ENCODE peak calls at places on chromosomes 11 and 22, in eight cellular contexts. One of them, this sample, is unnamed.
A peak's percentile ranks its signal among the peaks of the same experiment; 100 is the strongest.

GRCh38 chr11:73729594-73730206 is 31.2 kb downstream of the RAB6A start:
- DNase-seq in CD8-positive, alpha-beta T cell: no peak
- DNase-seq in Panc1: no peak
- DNase-seq in transverse colon: no peak
- DNase-seq in SJSA1: no peak
- DNase-seq in A549: peak; percentile 36
- DNase-seq in SK-N-SH: peak; percentile 40
- DNase-seq in esophagus squamous epithelium: no peak
- DNase-seq in this sample: no peak

GRCh38 chr11:88434333-88434976 is 96.9 kb upstream of the CTSC start:
- DNase-seq in CD8-positive, alpha-beta T cell: no peak
- DNase-seq in Panc1: no peak
- DNase-seq in transverse colon: no peak
- DNase-seq in SJSA1: no peak
- DNase-seq in A549: peak; percentile 12
- DNase-seq in SK-N-SH: no peak
- DNase-seq in esophagus squamous epithelium: no peak
- DNase-seq in this sample: no peak

GRCh38 chr22:35381424-35381772 is 502 bp downstream of the HMOX1 start:
- DNase-seq in CD8-positive, alpha-beta T cell: no peak
- DNase-seq in Panc1: no peak
- DNase-seq in transverse colon: no peak
- DNase-seq in SJSA1: no peak
- DNase-seq in A549: no peak
- DNase-seq in SK-N-SH: peak; percentile 40
- DNase-seq in esophagus squamous epithelium: no peak
- DNase-seq in this sample: no peak

GRCh38 chr22:24185001-24185500 is 3.8 kb downstream of the SUSD2 start:
- DNase-seq in CD8-positive, alpha-beta T cell: no peak
- DNase-seq in Panc1: no peak
- DNase-seq in transverse colon: no peak
- DNase-seq in SJSA1: no peak
- DNase-seq in A549: no peak
- DNase-seq in SK-N-SH: peak; percentile 20
- DNase-seq in esophagus squamous epithelium: no peak
- DNase-seq in this sample: no peak

GRCh38 chr11:120547871-120548681 is 36.5 kb downstream of the GRIK4 start:
- DNase-seq in CD8-positive, alpha-beta T cell: no peak
- DNase-seq in Panc1: no peak
- DNase-seq in transverse colon: peak; percentile 46
- DNase-seq in SJSA1: peak; percentile 56
- DNase-seq in A549: peak; percentile 44
- DNase-seq in SK-N-SH: peak; percentile 90
- DNase-seq in esophagus squamous epithelium: no peak
- DNase-seq in this sample: peak; percentile 85

GRCh38 chr11:73734996-73735395 is 25.9 kb downstream of the RAB6A start:
- DNase-seq in CD8-positive, alpha-beta T cell: no peak
- DNase-seq in Panc1: no peak
- DNase-seq in transverse colon: no peak
- DNase-seq in SJSA1: no peak
- DNase-seq in A549: no peak
- DNase-seq in SK-N-SH: no peak
- DNase-seq in esophagus squamous epithelium: no peak
- DNase-seq in this sample: no peak

GRCh38 chr11:65310756-65311155 is 3.9 kb upstream of the CDC42EP2 start:
- DNase-seq in CD8-positive, alpha-beta T cell: no peak
- DNase-seq in Panc1: no peak
- DNase-seq in transverse colon: no peak
- DNase-seq in SJSA1: no peak
- DNase-seq in A549: no peak
- DNase-seq in SK-N-SH: no peak
- DNase-seq in esophagus squamous epithelium: no peak
- DNase-seq in this sample: no peak

GRCh38 chr11:95308512-95309035 is 77.6 kb upstream of the SESN3 start:
- DNase-seq in CD8-positive, alpha-beta T cell: no peak
- DNase-seq in Panc1: no peak
- DNase-seq in transverse colon: no peak
- DNase-seq in SJSA1: no peak
- DNase-seq in A549: no peak
- DNase-seq in SK-N-SH: no peak
- DNase-seq in esophagus squamous epithelium: no peak
- DNase-seq in this sample: no peak

GRCh38 chr22:28438183-28438778 is 241.4 kb downstream of the TTC28 start:
- DNase-seq in CD8-positive, alpha-beta T cell: no peak
- DNase-seq in Panc1: no peak
- DNase-seq in transverse colon: no peak
- DNase-seq in SJSA1: no peak
- DNase-seq in A549: no peak
- DNase-seq in SK-N-SH: no peak
- DNase-seq in esophagus squamous epithelium: no peak
- DNase-seq in this sample: no peak

GRCh38 chr11:50088231-50088630 is 55.6 kb downstream of the OR4C45 start:
- DNase-seq in CD8-positive, alpha-beta T cell: no peak
- DNase-seq in Panc1: no peak
- DNase-seq in transverse colon: no peak
- DNase-seq in SJSA1: no peak
- DNase-seq in A549: no peak
- DNase-seq in SK-N-SH: no peak
- DNase-seq in esophagus squamous epithelium: no peak
- DNase-seq in this sample: no peak

GRCh38 chr11:124075841-124076571 is 34.9 kb upstream of the OR10G7 start:
- DNase-seq in CD8-positive, alpha-beta T cell: no peak
- DNase-seq in Panc1: no peak
- DNase-seq in transverse colon: peak; percentile 61
- DNase-seq in SJSA1: peak; percentile 79
- DNase-seq in A549: peak; percentile 3
- DNase-seq in SK-N-SH: peak; percentile 75
- DNase-seq in esophagus squamous epithelium: no peak
- DNase-seq in this sample: no peak

GRCh38 chr11:2818503-2818902 is 67.1 kb downstream of the CDKN1C start:
- DNase-seq in CD8-positive, alpha-beta T cell: no peak
- DNase-seq in Panc1: no peak
- DNase-seq in transverse colon: no peak
- DNase-seq in SJSA1: no peak
- DNase-seq in A549: no peak
- DNase-seq in SK-N-SH: no peak
- DNase-seq in esophagus squamous epithelium: no peak
- DNase-seq in this sample: no peak

GRCh38 chr11:23313001-23313400 is 452.7 kb upstream of the CCDC179 start:
- DNase-seq in CD8-positive, alpha-beta T cell: no peak
- DNase-seq in Panc1: no peak
- DNase-seq in transverse colon: no peak
- DNase-seq in SJSA1: no peak
- DNase-seq in A549: no peak
- DNase-seq in SK-N-SH: no peak
- DNase-seq in esophagus squamous epithelium: no peak
- DNase-seq in this sample: no peak

GRCh38 chr11:102994101-102994500 is 38.6 kb upstream of the MMP13 start:
- DNase-seq in CD8-positive, alpha-beta T cell: no peak
- DNase-seq in Panc1: no peak
- DNase-seq in transverse colon: no peak
- DNase-seq in SJSA1: no peak
- DNase-seq in A549: no peak
- DNase-seq in SK-N-SH: no peak
- DNase-seq in esophagus squamous epithelium: no peak
- DNase-seq in this sample: no peak

GRCh38 chr11:9675691-9676090 is 11.8 kb downstream of the SWAP70 start:
- DNase-seq in CD8-positive, alpha-beta T cell: no peak
- DNase-seq in Panc1: no peak
- DNase-seq in transverse colon: no peak
- DNase-seq in SJSA1: no peak
- DNase-seq in A549: no peak
- DNase-seq in SK-N-SH: no peak
- DNase-seq in esophagus squamous epithelium: no peak
- DNase-seq in this sample: no peak

GRCh38 chr11:12433571-12434061 is 56.2 kb downstream of the PARVA start:
- DNase-seq in CD8-positive, alpha-beta T cell: no peak
- DNase-seq in Panc1: no peak
- DNase-seq in transverse colon: peak; percentile 26
- DNase-seq in SJSA1: peak; percentile 58
- DNase-seq in A549: no peak
- DNase-seq in SK-N-SH: peak; percentile 39
- DNase-seq in esophagus squamous epithelium: no peak
- DNase-seq in this sample: peak; percentile 81

GRCh38 chr11:12430912-12431311 is 53.5 kb downstream of the PARVA start:
- DNase-seq in CD8-positive, alpha-beta T cell: no peak
- DNase-seq in Panc1: no peak
- DNase-seq in transverse colon: peak; percentile 74
- DNase-seq in SJSA1: no peak
- DNase-seq in A549: peak; percentile 29
- DNase-seq in SK-N-SH: no peak
- DNase-seq in esophagus squamous epithelium: no peak
- DNase-seq in this sample: peak; percentile 51

GRCh38 chr11:12432507-12432906 is 55.1 kb downstream of the PARVA start:
- DNase-seq in CD8-positive, alpha-beta T cell: no peak
- DNase-seq in Panc1: no peak
- DNase-seq in transverse colon: no peak
- DNase-seq in SJSA1: no peak
- DNase-seq in A549: no peak
- DNase-seq in SK-N-SH: no peak
- DNase-seq in esophagus squamous epithelium: no peak
- DNase-seq in this sample: no peak

GRCh38 chr11:12429155-12429554 is 51.8 kb downstream of the PARVA start:
- DNase-seq in CD8-positive, alpha-beta T cell: no peak
- DNase-seq in Panc1: no peak
- DNase-seq in transverse colon: no peak
- DNase-seq in SJSA1: no peak
- DNase-seq in A549: no peak
- DNase-seq in SK-N-SH: no peak
- DNase-seq in esophagus squamous epithelium: no peak
- DNase-seq in this sample: no peak

DNA sequence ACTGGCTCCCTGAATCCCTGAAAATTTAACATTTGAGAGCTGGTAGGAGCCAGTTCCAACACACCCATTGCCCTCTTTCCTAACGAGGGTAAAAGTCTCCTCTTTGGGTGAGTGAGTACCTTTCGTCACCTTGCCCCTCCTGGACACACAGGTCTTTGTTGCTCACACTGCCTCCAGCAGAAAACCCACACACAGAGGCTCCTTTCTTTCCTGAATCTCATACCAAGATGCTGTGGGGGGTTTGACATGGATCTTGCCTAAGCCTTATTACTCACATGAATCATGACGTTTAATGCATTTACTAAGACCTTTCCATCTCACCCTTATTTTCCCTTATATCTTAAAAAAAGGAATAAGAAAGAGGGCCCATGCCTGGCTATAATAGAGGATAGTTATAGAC is 53.0 kb downstream of the PARVA start:
- DNase-seq in CD8-positive, alpha-beta T cell: no peak
- DNase-seq in Panc1: no peak
- DNase-seq in transverse colon: no peak
- DNase-seq in SJSA1: no peak
- DNase-seq in A549: no peak
- DNase-seq in SK-N-SH: no peak
- DNase-seq in esophagus squamous epithelium: no peak
- DNase-seq in this sample: no peak
- H3K4me1 ChIP-seq in CD8-positive, alpha-beta T cell: no peaks in the 10 kb centered on the region
- H3K4me1 ChIP-seq in Panc1: no peaks in the 10 kb centered on the region
- H3K4me1 ChIP-seq in transverse colon: peaks cover 25% of the 10 kb centered on the region
- H3K4me1 ChIP-seq in SJSA1: peaks cover 51% of the 10 kb centered on the region
- H3K4me1 ChIP-seq in A549: peaks cover 24% of the 10 kb centered on the region
- H3K4me1 ChIP-seq in SK-N-SH: peaks cover 24% of the 10 kb centered on the region
- H3K4me1 ChIP-seq in esophagus squamous epithelium: peaks cover 27% of the 10 kb centered on the region
- H3K4me1 ChIP-seq in this sample: peaks cover 26% of the 10 kb centered on the region

GRCh38 chr22:49015993-49016908 is 811.4 kb downstream of the BRD1 start:
- DNase-seq in CD8-positive, alpha-beta T cell: no peak
- DNase-seq in Panc1: no peak
- DNase-seq in transverse colon: no peak
- DNase-seq in SJSA1: peak; percentile 28
- DNase-seq in A549: no peak
- DNase-seq in SK-N-SH: peak; percentile 34
- DNase-seq in esophagus squamous epithelium: no peak
- DNase-seq in this sample: peak; percentile 65
- H3K9me3 ChIP-seq in CD8-positive, alpha-beta T cell: no peaks in the 10 kb centered on the region
- H3K9me3 ChIP-seq in Panc1: no peaks in the 10 kb centered on the region
- H3K9me3 ChIP-seq in transverse colon: no peaks in the 10 kb centered on the region
- H3K9me3 ChIP-seq in SJSA1: peaks cover 2% of the 10 kb centered on the region
- H3K9me3 ChIP-seq in A549: no peaks in the 10 kb centered on the region
- H3K9me3 ChIP-seq in SK-N-SH: no peaks in the 10 kb centered on the region
- H3K9me3 ChIP-seq in esophagus squamous epithelium: no peaks in the 10 kb centered on the region
- H3K9me3 ChIP-seq in this sample: no peaks in the 10 kb centered on the region

GRCh38 chr11:12529041-12529440 is 145.2 kb upstream of the TEAD1 start:
- DNase-seq in CD8-positive, alpha-beta T cell: no peak
- DNase-seq in Panc1: no peak
- DNase-seq in transverse colon: no peak
- DNase-seq in SJSA1: no peak
- DNase-seq in A549: no peak
- DNase-seq in SK-N-SH: no peak
- DNase-seq in esophagus squamous epithelium: no peak
- DNase-seq in this sample: no peak

GRCh38 chr11:12524865-12525264 is 147.5 kb downstream of the PARVA start:
- DNase-seq in CD8-positive, alpha-beta T cell: no peak
- DNase-seq in Panc1: no peak
- DNase-seq in transverse colon: no peak
- DNase-seq in SJSA1: no peak
- DNase-seq in A549: no peak
- DNase-seq in SK-N-SH: no peak
- DNase-seq in esophagus squamous epithelium: no peak
- DNase-seq in this sample: no peak

GRCh38 chr11:12528487-12528886 is 145.7 kb upstream of the TEAD1 start:
- DNase-seq in CD8-positive, alpha-beta T cell: no peak
- DNase-seq in Panc1: no peak
- DNase-seq in transverse colon: no peak
- DNase-seq in SJSA1: no peak
- DNase-seq in A549: no peak
- DNase-seq in SK-N-SH: no peak
- DNase-seq in esophagus squamous epithelium: no peak
- DNase-seq in this sample: no peak

GRCh38 chr11:12525466-12526055 is 148.2 kb downstream of the PARVA start:
- DNase-seq in CD8-positive, alpha-beta T cell: no peak
- DNase-seq in Panc1: no peak
- DNase-seq in transverse colon: no peak
- DNase-seq in SJSA1: no peak
- DNase-seq in A549: no peak
- DNase-seq in SK-N-SH: no peak
- DNase-seq in esophagus squamous epithelium: no peak
- DNase-seq in this sample: no peak

GRCh38 chr11:12526789-12527188 is 147.4 kb upstream of the TEAD1 start:
- DNase-seq in CD8-positive, alpha-beta T cell: no peak
- DNase-seq in Panc1: no peak
- DNase-seq in transverse colon: no peak
- DNase-seq in SJSA1: no peak
- DNase-seq in A549: no peak
- DNase-seq in SK-N-SH: no peak
- DNase-seq in esophagus squamous epithelium: no peak
- DNase-seq in this sample: no peak
- H3K4me1 ChIP-seq in CD8-positive, alpha-beta T cell: no peaks in the 10 kb centered on the region
- H3K4me1 ChIP-seq in Panc1: no peaks in the 10 kb centered on the region
- H3K4me1 ChIP-seq in transverse colon: no peaks in the 10 kb centered on the region
- H3K4me1 ChIP-seq in SJSA1: peaks cover 5% of the 10 kb centered on the region
- H3K4me1 ChIP-seq in A549: peaks cover 7% of the 10 kb centered on the region
- H3K4me1 ChIP-seq in SK-N-SH: no peaks in the 10 kb centered on the region
- H3K4me1 ChIP-seq in esophagus squamous epithelium: peaks cover 17% of the 10 kb centered on the region
- H3K4me1 ChIP-seq in this sample: no peaks in the 10 kb centered on the region

DNA sequence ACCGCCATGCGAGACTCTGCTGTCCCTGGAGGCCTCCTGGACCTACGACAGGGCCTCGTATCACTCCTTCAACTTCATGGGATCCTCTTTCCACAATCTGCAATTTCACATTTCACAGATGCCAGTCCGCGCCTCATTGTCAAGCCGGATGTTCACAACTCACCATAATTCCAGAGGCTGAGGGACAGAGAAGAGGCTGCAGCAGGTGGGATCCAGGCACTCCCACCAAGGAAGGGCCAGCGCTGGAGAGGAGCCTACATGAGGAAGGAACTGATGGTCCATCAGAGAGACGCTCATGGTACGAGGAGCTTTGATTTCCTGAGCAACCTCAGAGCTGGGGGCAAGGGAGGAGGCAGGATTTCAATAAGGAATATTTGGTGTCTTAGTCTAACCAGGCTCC is 495.0 kb downstream of the BRD1 start:
- DNase-seq in CD8-positive, alpha-beta T cell: no peak
- DNase-seq in Panc1: no peak
- DNase-seq in transverse colon: no peak
- DNase-seq in SJSA1: peak; percentile 25
- DNase-seq in A549: no peak
- DNase-seq in SK-N-SH: no peak
- DNase-seq in esophagus squamous epithelium: no peak
- DNase-seq in this sample: no peak
- H3K9me3 ChIP-seq in CD8-positive, alpha-beta T cell: no peaks in the 10 kb centered on the region
- H3K9me3 ChIP-seq in Panc1: no peaks in the 10 kb centered on the region
- H3K9me3 ChIP-seq in transverse colon: no peaks in the 10 kb centered on the region
- H3K9me3 ChIP-seq in SJSA1: peaks cover 4% of the 10 kb centered on the region
- H3K9me3 ChIP-seq in A549: no peaks in the 10 kb centered on the region
- H3K9me3 ChIP-seq in SK-N-SH: no peaks in the 10 kb centered on the region
- H3K9me3 ChIP-seq in esophagus squamous epithelium: peaks cover 3% of the 10 kb centered on the region
- H3K9me3 ChIP-seq in this sample: no peaks in the 10 kb centered on the region

This sample was measured in ascending aorta.